ENCODE peak calls at places on chromosomes 7 and 10, in four cellular contexts. One of them, this sample, is unnamed.

GRCh38 chr7:69526570-69526969 is 71.7 kb upstream of the AUTS2 start:
- DNase-seq in ascending aorta: peak
- DNase-seq in HFF-Myc: no peak
- DNase-seq in Caco-2: no peak
- DNase-seq in this sample: no peak

GRCh38 chr10:90787906-90788491 is 69.8 kb downstream of the HTR7 start:
- DNase-seq in ascending aorta: no peak
- DNase-seq in HFF-Myc: no peak
- DNase-seq in Caco-2: peak
- DNase-seq in this sample: no peak

GRCh38 chr10:126972622-126973414 is 67.6 kb downstream of the DOCK1 start:
- DNase-seq in ascending aorta: no peak
- DNase-seq in HFF-Myc: peak
- DNase-seq in Caco-2: peak
- DNase-seq in this sample: peak

GRCh38 chr7:27972272-27972671 is 208.3 kb downstream of the JAZF1 start:
- DNase-seq in ascending aorta: no peak
- DNase-seq in HFF-Myc: no peak
- DNase-seq in Caco-2: no peak
- DNase-seq in this sample: no peak

GRCh38 chr7:96297873-96298272 is 24.0 kb downstream of the SLC25A13 start:
- DNase-seq in ascending aorta: no peak
- DNase-seq in HFF-Myc: no peak
- DNase-seq in Caco-2: no peak
- DNase-seq in this sample: no peak

GRCh38 chr10:119494224-119495060 is 48.1 kb downstream of the RGS10 start:
- DNase-seq in ascending aorta: no peak
- DNase-seq in HFF-Myc: no peak
- DNase-seq in Caco-2: no peak
- DNase-seq in this sample: no peak

GRCh38 chr10:131312261-131312801 is 810 bp upstream of the TCERG1L start:
- DNase-seq in ascending aorta: no peak
- DNase-seq in HFF-Myc: no peak
- DNase-seq in Caco-2: no peak
- DNase-seq in this sample: no peak

GRCh38 chr7:106285801-106286492 is 1.2 kb upstream of the NAMPT start:
- DNase-seq in ascending aorta: no peak
- DNase-seq in HFF-Myc: no peak
- DNase-seq in Caco-2: no peak
- DNase-seq in this sample: no peak

GRCh38 chr7:151796871-151797270 is 80.0 kb downstream of the PRKAG2 start:
- DNase-seq in ascending aorta: no peak
- DNase-seq in HFF-Myc: no peak
- DNase-seq in Caco-2: no peak
- DNase-seq in this sample: no peak

GRCh38 chr7:7237201-7237977 is 55.0 kb downstream of the C1GALT1 start:
- DNase-seq in ascending aorta: no peak
- DNase-seq in HFF-Myc: no peak
- DNase-seq in Caco-2: no peak
- DNase-seq in this sample: no peak

GRCh38 chr10:131641231-131641630 is 259.6 kb upstream of the PPP2R2D start:
- DNase-seq in ascending aorta: no peak
- DNase-seq in HFF-Myc: no peak
- DNase-seq in Caco-2: peak
- DNase-seq in this sample: no peak

GRCh38 chr7:94241402-94241925 is 153.2 kb upstream of the COL1A2 start:
- DNase-seq in ascending aorta: no peak
- DNase-seq in HFF-Myc: no peak
- DNase-seq in Caco-2: no peak
- DNase-seq in this sample: no peak

GRCh38 chr10:73577788-73578187 is 13.4 kb downstream of the USP54 start:
- DNase-seq in ascending aorta: peak
- DNase-seq in HFF-Myc: no peak
- DNase-seq in Caco-2: peak
- DNase-seq in this sample: no peak

GRCh38 chr7:108418941-108419340 is 37.3 kb downstream of the NRCAM start:
- DNase-seq in ascending aorta: no peak
- DNase-seq in HFF-Myc: no peak
- DNase-seq in Caco-2: no peak
- DNase-seq in this sample: no peak

GRCh38 chr7:105820667-105821066 is 55.7 kb downstream of the ATXN7L1 start:
- DNase-seq in ascending aorta: no peak
- DNase-seq in HFF-Myc: no peak
- DNase-seq in Caco-2: no peak
- DNase-seq in this sample: no peak

GRCh38 chr7:155256761-155257481 is 40.8 kb upstream of the INSIG1 start:
- DNase-seq in ascending aorta: no peak
- DNase-seq in HFF-Myc: peak
- DNase-seq in Caco-2: no peak
- DNase-seq in this sample: no peak

GRCh38 chr7:130973637-130974036 is 239.6 kb upstream of the KLF14 start:
- DNase-seq in ascending aorta: no peak
- DNase-seq in HFF-Myc: no peak
- DNase-seq in Caco-2: no peak
- DNase-seq in this sample: no peak

GRCh38 chr10:76902949-76903348 is 734.7 kb downstream of the KCNMA1 start:
- DNase-seq in ascending aorta: no peak
- DNase-seq in HFF-Myc: no peak
- DNase-seq in Caco-2: peak
- DNase-seq in this sample: no peak

GRCh38 chr7:2821161-2821841 is 22.8 kb downstream of the GNA12 start:
- DNase-seq in ascending aorta: no peak
- DNase-seq in HFF-Myc: peak
- DNase-seq in Caco-2: no peak
- DNase-seq in this sample: peak

GRCh38 chr10:71747808-71748523 is 25.4 kb downstream of the VSIR start:
- DNase-seq in ascending aorta: no peak
- DNase-seq in HFF-Myc: no peak
- DNase-seq in Caco-2: no peak
- DNase-seq in this sample: no peak

GRCh38 chr10:71747039-71747807 is 26.1 kb downstream of the VSIR start:
- DNase-seq in ascending aorta: no peak
- DNase-seq in HFF-Myc: no peak
- DNase-seq in Caco-2: no peak
- DNase-seq in this sample: no peak

GRCh38 chr10:71744897-71745658 is 25.5 kb upstream of the C10orf105 start:
- DNase-seq in ascending aorta: no peak
- DNase-seq in HFF-Myc: no peak
- DNase-seq in Caco-2: no peak
- DNase-seq in this sample: no peak

GRCh38 chr10:71745659-71746250 is 26.2 kb upstream of the C10orf105 start:
- DNase-seq in ascending aorta: no peak
- DNase-seq in HFF-Myc: no peak
- DNase-seq in Caco-2: no peak
- DNase-seq in this sample: no peak

GRCh38 chr10:71746344-71747037 is 26.8 kb downstream of the VSIR start:
- DNase-seq in ascending aorta: no peak
- DNase-seq in HFF-Myc: no peak
- DNase-seq in Caco-2: peak
- DNase-seq in this sample: no peak
- H3K4me3 ChIP-seq in ascending aorta: no peak
- H3K4me3 ChIP-seq in HFF-Myc: no peak
- H3K4me3 ChIP-seq in Caco-2: no peak
- H3K4me3 ChIP-seq in this sample: no peak

GRCh38 chr7:33700001-33700899 is 205.1 kb upstream of the BMPER start:
- DNase-seq in ascending aorta: no peak
- DNase-seq in HFF-Myc: no peak
- DNase-seq in Caco-2: no peak
- DNase-seq in this sample: no peak
- TF ChIP-seq CTCF in ascending aorta: no peak
- TF ChIP-seq CTCF in HFF-Myc: no peak
- TF ChIP-seq CTCF in Caco-2: no peak
- TF ChIP-seq CTCF in this sample: no peak

GRCh38 chr7:111180273-111180814 is 89.4 kb downstream of the LRRN3 start:
- DNase-seq in ascending aorta: no peak
- DNase-seq in HFF-Myc: no peak
- DNase-seq in Caco-2: no peak
- DNase-seq in this sample: no peak
- H3K4me3 ChIP-seq in ascending aorta: no peak
- H3K4me3 ChIP-seq in HFF-Myc: no peak
- H3K4me3 ChIP-seq in Caco-2: no peak
- H3K4me3 ChIP-seq in this sample: no peak

GRCh38 chr7:139359366-139360209 is at the start of gene LUC7L2:
- DNase-seq in ascending aorta: peak
- DNase-seq in HFF-Myc: peak
- DNase-seq in Caco-2: peak
- DNase-seq in this sample: peak
- TF ChIP-seq CTCF in ascending aorta: no peak
- TF ChIP-seq CTCF in HFF-Myc: no peak
- TF ChIP-seq CTCF in Caco-2: no peak
- TF ChIP-seq CTCF in this sample: no peak

GRCh38 chr10:28668363-28669226 is 8.7 kb upstream of the BAMBI start:
- DNase-seq in ascending aorta: peak
- DNase-seq in HFF-Myc: no peak
- DNase-seq in Caco-2: peak
- DNase-seq in this sample: no peak
- H3K4me3 ChIP-seq in ascending aorta: peak
- H3K4me3 ChIP-seq in HFF-Myc: peak
- H3K4me3 ChIP-seq in Caco-2: peak
- H3K4me3 ChIP-seq in this sample: peak

DNA sequence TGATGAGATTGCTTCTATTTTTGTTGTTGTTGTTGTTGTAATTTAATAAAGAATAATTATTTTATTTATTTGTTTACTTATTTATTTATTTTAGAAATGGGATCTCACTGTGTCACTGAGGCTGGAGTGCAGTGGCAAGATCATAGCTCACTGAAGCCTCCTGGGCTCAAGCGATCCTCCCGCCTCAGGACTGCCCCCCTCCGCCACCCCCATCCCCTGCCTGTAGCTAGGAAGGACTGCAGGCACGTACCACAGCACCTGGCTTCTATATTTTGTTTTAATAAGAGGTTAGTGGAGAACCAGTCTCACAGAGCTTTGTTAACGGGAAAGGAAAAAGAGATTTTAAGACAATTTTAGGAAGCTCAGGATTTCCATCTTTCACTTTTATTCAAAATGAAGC is 19.5 kb upstream of the SMC3 start:
- DNase-seq in ascending aorta: no peak
- DNase-seq in HFF-Myc: no peak
- DNase-seq in Caco-2: no peak
- DNase-seq in this sample: no peak
- TF ChIP-seq CTCF in ascending aorta: no peak
- TF ChIP-seq CTCF in HFF-Myc: no peak
- TF ChIP-seq CTCF in Caco-2: no peak
- TF ChIP-seq CTCF in this sample: no peak

GRCh38 chr10:3197354-3198003 is 24.9 kb upstream of the PITRM1 start:
- DNase-seq in ascending aorta: peak
- DNase-seq in HFF-Myc: no peak
- DNase-seq in Caco-2: peak
- DNase-seq in this sample: peak
- H3K4me3 ChIP-seq in ascending aorta: peak
- H3K4me3 ChIP-seq in HFF-Myc: peak
- H3K4me3 ChIP-seq in Caco-2: peak
- H3K4me3 ChIP-seq in this sample: peak

DNA sequence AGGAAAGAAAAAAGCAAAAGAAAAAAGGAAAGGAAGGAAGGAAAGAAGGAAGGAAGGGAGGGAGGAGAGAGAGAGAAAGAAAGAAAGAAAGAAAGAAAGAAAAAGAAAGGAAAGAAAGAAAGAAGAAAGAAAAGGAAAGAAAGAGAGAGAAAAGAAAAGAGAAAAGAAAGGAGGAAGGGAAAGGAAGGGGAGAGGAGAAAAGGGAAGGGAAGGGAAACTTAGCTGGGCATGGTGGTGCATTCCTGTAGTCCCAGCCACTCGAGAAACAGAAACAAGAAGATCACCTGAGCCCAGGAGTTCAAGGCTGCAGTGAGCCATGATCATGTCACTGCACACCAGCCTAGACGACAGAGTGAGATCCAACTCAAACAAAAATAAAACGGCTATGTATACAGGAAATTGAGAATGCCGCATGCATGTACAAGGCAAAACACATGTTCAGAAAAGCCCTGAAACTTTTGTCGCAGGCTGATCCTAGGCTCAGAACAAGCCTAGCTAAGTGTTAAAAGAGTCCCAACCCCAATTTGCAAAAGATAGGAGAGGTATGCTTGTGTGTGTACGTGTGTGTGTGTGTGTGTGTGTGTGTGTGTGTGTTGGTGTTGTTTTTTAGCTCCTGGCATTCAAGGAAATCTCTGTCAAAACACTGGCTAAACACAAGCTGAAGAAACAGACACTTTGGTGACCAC is 6.5 kb upstream of the NPC1L1 start:
- DNase-seq in ascending aorta: no peak
- DNase-seq in HFF-Myc: no peak
- DNase-seq in Caco-2: no peak
- DNase-seq in this sample: no peak
- TF ChIP-seq CTCF in ascending aorta: no peak
- TF ChIP-seq CTCF in HFF-Myc: no peak
- TF ChIP-seq CTCF in Caco-2: no peak
- TF ChIP-seq CTCF in this sample: no peak

DNA sequence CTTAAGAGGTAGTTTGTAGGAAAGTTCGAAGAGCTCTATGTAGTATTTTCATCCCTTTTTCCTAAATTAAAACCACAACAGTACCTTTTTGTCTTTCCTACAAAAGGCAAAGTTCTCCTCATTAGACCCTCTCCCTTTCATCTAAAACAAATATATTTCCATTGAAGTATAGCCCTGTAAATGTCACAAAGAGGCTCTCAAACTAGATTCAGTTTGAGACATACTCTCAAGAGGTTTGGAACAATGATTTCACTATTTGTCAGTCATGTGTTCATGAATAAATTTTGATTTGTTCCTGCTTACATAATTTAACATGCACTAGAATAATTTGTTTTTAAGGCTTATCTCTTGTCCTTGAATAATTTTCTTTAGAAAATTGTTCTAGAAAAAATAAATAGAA is 12.2 kb downstream of the TAS2R16 start:
- DNase-seq in ascending aorta: no peak
- DNase-seq in HFF-Myc: no peak
- DNase-seq in Caco-2: no peak
- DNase-seq in this sample: no peak
- H3K4me3 ChIP-seq in ascending aorta: no peak
- H3K4me3 ChIP-seq in HFF-Myc: no peak
- H3K4me3 ChIP-seq in Caco-2: no peak
- H3K4me3 ChIP-seq in this sample: no peak